ENCODE peak calls at places on chromosome 21, in five cellular contexts. M is esophagus squamous epithelium, J is transverse colon, T is cardiac muscle cell, G is SK-N-SH. Q is an unnamed sample.
A peak's percentile ranks its signal among the peaks of the same experiment; 100 is the strongest.

GRCh38 chr21:28687571-28687970 is 305.1 kb downstream of the LTN1 start:
- DNase-seq in M (no peak), J (no peak), T (peak; percentile 3), G (no peak), Q (no peak)

GRCh38 chr21:45865106-45865835 is 116.3 kb upstream of the COL6A1 start:
- DNase-seq in M (no peak), J (no peak), T (peak; percentile 91), G (no peak), Q (no peak)

GRCh38 chr21:41328660-41329300 is 12.2 kb downstream of the FAM3B start:
- DNase-seq in M (no peak), J (no peak), T (peak; percentile 44), G (no peak), Q (no peak)

GRCh38 chr21:15433091-15433490 is 296.7 kb upstream of the USP25 start:
- DNase-seq in M (no peak), J (no peak), T (no peak), G (no peak), Q (no peak)

GRCh38 chr21:46392921-46393320 is 65.8 kb upstream of the DIP2A start:
- DNase-seq in M (no peak), J (peak; percentile 13), T (peak; percentile 71), G (no peak), Q (no peak)

GRCh38 chr21:32602099-32602498 is 10.1 kb downstream of the CFAP298 start:
- DNase-seq in M (no peak), J (no peak), T (no peak), G (no peak), Q (no peak)

GRCh38 chr21:45601551-45601950 is 42.0 kb upstream of the PCBP3 start:
- DNase-seq in M (no peak), J (no peak), T (no peak), G (no peak), Q (no peak)

GRCh38 chr21:25845729-25846256 is 111.0 kb downstream of the GABPA start:
- DNase-seq in M (no peak), J (no peak), T (no peak), G (no peak), Q (no peak)

GRCh38 chr21:31731112-31731801 is 661 bp downstream of the SCAF4 start:
- DNase-seq in M (no peak), J (peak; percentile 72), T (peak; percentile 44), G (peak; percentile 85), Q (no peak)

GRCh38 chr21:36902793-36903192 is 63.7 kb downstream of the HLCS start:
- DNase-seq in M (no peak), J (no peak), T (peak; percentile 9), G (no peak), Q (no peak)

GRCh38 chr21:16473965-16474364 is 744.2 kb downstream of the USP25 start:
- DNase-seq in M (no peak), J (no peak), T (peak; percentile 40), G (no peak), Q (no peak)

GRCh38 chr21:45543710-45544448 is 1.6 kb upstream of the SLC19A1 start:
- DNase-seq in M (no peak), J (no peak), T (no peak), G (peak; percentile 41), Q (no peak)

GRCh38 chr21:45555251-45555556 is 13.0 kb upstream of the SLC19A1 start:
- DNase-seq in M (no peak), J (no peak), T (no peak), G (peak; percentile 91), Q (no peak)

GRCh38 chr21:46564391-46564790 is 40.5 kb downstream of the S100B start:
- DNase-seq in M (no peak), J (no peak), T (no peak), G (no peak), Q (no peak)

GRCh38 chr21:26881504-26882228 is 36.5 kb upstream of the ADAMTS1 start:
- DNase-seq in M (no peak), J (no peak), T (peak; percentile 49), G (peak; percentile 39), Q (no peak)

GRCh38 chr21:29656504-29657227 is 283.1 kb downstream of the GRIK1 start:
- DNase-seq in M (no peak), J (no peak), T (peak; percentile 58), G (no peak), Q (no peak)

GRCh38 chr21:29305068-29305467 is 6.3 kb downstream of the BACH1 start:
- DNase-seq in M (no peak), J (no peak), T (no peak), G (no peak), Q (no peak)

GRCh38 chr21:26801524-26801923 is 43.7 kb downstream of the ADAMTS1 start:
- DNase-seq in M (no peak), J (no peak), T (peak; percentile 95), G (no peak), Q (no peak)

GRCh38 chr21:15219866-15220265 is 155.1 kb upstream of the NRIP1 start:
- DNase-seq in M (no peak), J (no peak), T (no peak), G (no peak), Q (no peak)

GRCh38 chr21:16084776-16085364 is 355.1 kb downstream of the USP25 start:
- DNase-seq in M (no peak), J (no peak), T (peak; percentile 34), G (no peak), Q (peak; percentile 71)

GRCh38 chr21:33844104-33844889 is 71.3 kb downstream of the ATP5PO start:
- DNase-seq in M (no peak), J (no peak), T (peak; percentile 64), G (no peak), Q (no peak)

GRCh38 chr21:7951854-7952519 is 2569.4 kb upstream of the TPTE start:
- DNase-seq in M (no peak), J (no peak), T (no peak), G (no peak), Q (no peak)

GRCh38 chr21:30463713-30464112 is 16.5 kb downstream of the KRTAP19-1 start:
- DNase-seq in M (no peak), J (no peak), T (no peak), G (peak; percentile 12), Q (no peak)

GRCh38 chr21:27168084-27168483 is 201.2 kb upstream of the ADAMTS5 start:
- DNase-seq in M (no peak), J (no peak), T (peak; percentile 24), G (no peak), Q (no peak)

GRCh38 chr21:29634410-29634809 is 305.4 kb downstream of the GRIK1 start:
- DNase-seq in M (no peak), J (no peak), T (no peak), G (no peak), Q (no peak)

GRCh38 chr21:33801424-33802405 is 113.9 kb downstream of the ATP5PO start:
- DNase-seq in M (no peak), J (no peak), T (no peak), G (no peak), Q (no peak)

GRCh38 chr21:45098867-45099266 is 24.5 kb downstream of the ADARB1 start:
- DNase-seq in M (no peak), J (no peak), T (peak; percentile 23), G (peak; percentile 54), Q (no peak)

GRCh38 chr21:14306143-14306907 is 76.6 kb downstream of the HSPA13 start:
- DNase-seq in M (no peak), J (no peak), T (peak; percentile 24), G (no peak), Q (no peak)

GRCh38 chr21:33752260-33752659 is 110.0 kb downstream of the ITSN1 start:
- DNase-seq in M (no peak), J (no peak), T (no peak), G (no peak), Q (no peak)

GRCh38 chr21:46097826-46098286 is at the start of gene COL6A2:
- DNase-seq in M (no peak), J (peak; percentile 52), T (peak; percentile 77), G (peak; percentile 97), Q (no peak)

GRCh38 chr21:33212159-33212851 is 17.4 kb upstream of the IFNAR2 start:
- DNase-seq in M (no peak), J (no peak), T (peak; percentile 62), G (no peak), Q (no peak)

GRCh38 chr21:31289702-31290101 is 54.4 kb downstream of the TIAM1 start:
- DNase-seq in M (no peak), J (no peak), T (no peak), G (no peak), Q (no peak)

GRCh38 chr21:46062471-46063211 is 35.3 kb upstream of the COL6A2 start:
- DNase-seq in M (no peak), J (no peak), T (no peak), G (no peak), Q (no peak)

GRCh38 chr21:25005388-25005787 is 601.9 kb downstream of the MRPL39 start:
- DNase-seq in M (no peak), J (no peak), T (no peak), G (no peak), Q (no peak)

GRCh38 chr21:32565856-32566465 is 19.4 kb downstream of the TCP10L start:
- DNase-seq in M (no peak), J (no peak), T (no peak), G (no peak), Q (no peak)

GRCh38 chr21:36699026-36699545 is at the start of gene SIM2:
- DNase-seq in M (no peak), J (no peak), T (peak; percentile 32), G (peak; percentile 58), Q (no peak)

GRCh38 chr21:35491920-35492678 is 443.0 kb upstream of the RUNX1 start:
- DNase-seq in M (no peak), J (no peak), T (no peak), G (no peak), Q (no peak)
- H3K27ac ChIP-seq in M (no peak overlapping the region), J (no peak overlapping the region), T (no peak overlapping the region), G (no peak overlapping the region), Q (peak overlapping the region; percentile 32)

GRCh38 chr21:42348762-42349161 is 2.0 kb downstream of the TFF2 start:
- DNase-seq in M (no peak), J (no peak), T (no peak), G (no peak), Q (no peak)
- H3K27ac ChIP-seq in M (no peak overlapping the region), J (no peak overlapping the region), T (no peak overlapping the region), G (no peak overlapping the region), Q (no peak overlapping the region)

GRCh38 chr21:43934716-43935705 is 70.0 kb downstream of the AGPAT3 start:
- DNase-seq in M (no peak), J (no peak), T (no peak), G (no peak), Q (no peak)
- H3K27ac ChIP-seq in M (peak overlapping the region; percentile 55), J (no peak overlapping the region), T (no peak overlapping the region), G (no peak overlapping the region), Q (no peak overlapping the region)

DNA sequence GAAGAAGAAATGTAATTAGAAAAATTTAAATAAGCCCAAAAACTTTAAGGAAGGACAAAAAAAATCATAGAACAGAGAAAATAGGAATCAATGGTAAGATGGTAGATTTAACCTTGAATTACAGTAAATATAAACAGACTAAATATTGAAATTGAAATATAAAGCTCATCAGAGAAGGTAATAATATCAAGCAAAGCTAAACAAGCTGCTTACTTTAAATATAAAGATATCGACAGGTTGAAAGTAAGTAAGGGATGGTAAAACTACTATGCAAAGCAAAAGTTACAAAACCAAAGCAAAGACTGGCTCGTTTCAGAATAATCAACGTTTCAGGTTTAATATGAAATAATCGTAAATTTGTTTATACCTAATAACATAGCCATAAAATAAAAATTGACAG is 137.0 kb upstream of the KCNJ15 start:
- DNase-seq in M (no peak), J (no peak), T (no peak), G (no peak), Q (no peak)
- H3K27ac ChIP-seq in M (no peak overlapping the region), J (no peak overlapping the region), T (no peak overlapping the region), G (no peak overlapping the region), Q (no peak overlapping the region)